ENCODE peak calls at places on chromosomes 6 and 20, in seven cellular contexts. L, V, C, Z, R, K and A are unnamed samples.

GRCh38 chr6:104896914-104897313 is 37.2 kb upstream of the HACE1 start:
- DNase-seq in Z (no peak), V (no peak), L (no peak), R (no peak), C (no peak), K (no peak), A (no peak)

GRCh38 chr6:33160728-33161323 is 31.4 kb downstream of the COL11A2 start:
- DNase-seq in K (peak), C (no peak), V (no peak), L (peak), Z (no peak), R (no peak), A (no peak)

GRCh38 chr20:11403711-11404110 is 514.0 kb upstream of the BTBD3 start:
- DNase-seq in K (no peak), Z (no peak), R (no peak), V (no peak), C (no peak), L (no peak), A (no peak)

GRCh38 chr20:18596270-18596669 is 8.4 kb downstream of the DTD1 start:
- DNase-seq in K (no peak), Z (no peak), C (no peak), R (no peak), L (no peak), V (no peak), A (no peak)

GRCh38 chr6:4822476-4822875 is 46.3 kb downstream of the CDYL start:
- DNase-seq in Z (no peak), L (no peak), C (no peak), V (no peak), R (no peak), K (no peak), A (no peak)

GRCh38 chr20:49942303-49942702 is 6.1 kb downstream of the RNF114 start:
- DNase-seq in V (no peak), L (no peak), K (no peak), Z (no peak), C (no peak), R (no peak), A (no peak)

GRCh38 chr6:47134476-47135189 is 92.5 kb upstream of the ADGRF1 start:
- DNase-seq in Z (peak), K (no peak), V (no peak), C (no peak), L (peak), R (peak), A (peak)

GRCh38 chr6:156461647-156462046 is 315.5 kb upstream of the ARID1B start:
- DNase-seq in C (no peak), R (no peak), L (no peak), K (no peak), V (no peak), Z (no peak), A (no peak)

GRCh38 chr6:125789576-125790402 is 971 bp upstream of the NCOA7 start:
- DNase-seq in K (peak), C (no peak), V (no peak), L (no peak), R (peak), Z (peak), A (peak)

GRCh38 chr6:133724726-133725125 is 164.2 kb upstream of the TCF21 start:
- DNase-seq in Z (no peak), C (no peak), R (no peak), V (no peak), K (no peak), L (no peak), A (no peak)

DNA sequence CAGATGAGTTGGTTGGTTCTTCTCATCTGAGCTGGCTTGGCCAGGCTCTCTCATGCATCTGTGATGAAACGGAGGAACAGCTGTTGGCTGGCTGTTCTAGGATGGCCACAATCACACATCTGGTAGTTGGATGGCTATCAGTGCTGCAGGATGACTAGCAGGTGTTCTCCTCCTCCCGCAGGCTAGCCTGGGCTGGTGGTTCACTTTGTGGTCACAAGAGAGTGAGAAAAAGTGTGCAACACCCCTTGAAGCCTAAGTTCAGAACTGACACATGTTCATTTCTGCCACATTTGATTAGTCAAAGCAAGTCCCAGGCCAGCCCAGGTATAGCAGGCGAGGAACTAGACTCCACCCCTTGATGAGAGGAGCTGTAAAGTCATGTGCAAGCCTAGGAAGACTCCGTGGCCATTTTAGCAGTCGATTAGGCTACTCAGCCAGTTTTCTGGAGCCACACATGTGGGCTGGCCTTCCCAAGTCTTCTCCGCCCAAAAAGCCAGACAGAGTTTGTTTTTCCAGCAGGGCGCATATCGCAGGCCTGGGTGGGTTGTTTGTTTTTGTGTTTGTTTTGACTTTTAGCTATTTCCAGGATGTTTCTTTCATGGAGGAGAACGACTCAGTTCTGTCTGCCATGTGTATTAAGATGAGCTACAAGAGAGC is 120.8 kb downstream of the ISM1 start:
- DNase-seq in K (no peak), Z (no peak), V (no peak), L (no peak), R (no peak), C (no peak), A (no peak)
- TF ChIP-seq SP1 in K (no peak), Z (no peak), V (no peak), L (no peak), R (no peak), C (no peak), A (no peak)

DNA sequence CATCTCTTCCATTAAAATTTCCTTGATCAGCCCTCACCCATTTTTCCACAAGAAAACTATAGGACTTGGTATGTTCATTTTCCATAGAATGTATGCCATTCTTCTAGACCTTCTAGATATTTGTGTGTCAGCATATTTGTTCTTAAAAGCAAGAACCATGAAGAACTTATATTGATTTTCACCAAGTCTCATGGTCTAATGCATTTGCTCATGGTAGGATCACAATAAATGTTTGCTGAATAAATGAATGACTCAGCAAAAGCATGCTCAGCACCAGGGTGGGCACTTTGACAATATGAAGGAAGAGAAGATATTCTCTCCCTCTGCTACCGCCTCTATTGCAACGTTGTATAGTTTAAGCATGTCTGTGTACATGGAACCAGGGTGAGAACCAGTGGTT is 805.5 kb upstream of the SLC35B3 start:
- DNase-seq in K (no peak), Z (no peak), C (no peak), L (no peak), R (no peak), V (no peak), A (no peak)
- TF ChIP-seq SP1 in K (no peak), Z (no peak), C (no peak), L (no peak), R (no peak), V (no peak), A (no peak)

GRCh38 chr20:63964412-63964811 is 5.3 kb downstream of the ZNF512B start:
- DNase-seq in K (no peak), Z (no peak), C (no peak), R (no peak), V (no peak), L (no peak), A (no peak)
- TF ChIP-seq SP1 in K (no peak), Z (no peak), C (no peak), R (no peak), V (no peak), L (no peak), A (no peak)

GRCh38 chr6:100349366-100349765 is 115.4 kb downstream of the SIM1 start:
- DNase-seq in Z (no peak), C (no peak), K (no peak), L (no peak), R (no peak), V (no peak), A (no peak)

GRCh38 chr6:100346828-100347227 is 117.9 kb downstream of the SIM1 start:
- DNase-seq in R (no peak), C (no peak), Z (no peak), L (no peak), V (no peak), K (no peak), A (no peak)

GRCh38 chr6:100350139-100350538 is 114.6 kb downstream of the SIM1 start:
- DNase-seq in R (no peak), V (no peak), Z (no peak), K (no peak), L (no peak), C (no peak), A (no peak)

GRCh38 chr6:100346203-100346602 is 118.5 kb downstream of the SIM1 start:
- DNase-seq in V (no peak), Z (no peak), L (no peak), R (no peak), K (no peak), C (no peak), A (no peak)

DNA sequence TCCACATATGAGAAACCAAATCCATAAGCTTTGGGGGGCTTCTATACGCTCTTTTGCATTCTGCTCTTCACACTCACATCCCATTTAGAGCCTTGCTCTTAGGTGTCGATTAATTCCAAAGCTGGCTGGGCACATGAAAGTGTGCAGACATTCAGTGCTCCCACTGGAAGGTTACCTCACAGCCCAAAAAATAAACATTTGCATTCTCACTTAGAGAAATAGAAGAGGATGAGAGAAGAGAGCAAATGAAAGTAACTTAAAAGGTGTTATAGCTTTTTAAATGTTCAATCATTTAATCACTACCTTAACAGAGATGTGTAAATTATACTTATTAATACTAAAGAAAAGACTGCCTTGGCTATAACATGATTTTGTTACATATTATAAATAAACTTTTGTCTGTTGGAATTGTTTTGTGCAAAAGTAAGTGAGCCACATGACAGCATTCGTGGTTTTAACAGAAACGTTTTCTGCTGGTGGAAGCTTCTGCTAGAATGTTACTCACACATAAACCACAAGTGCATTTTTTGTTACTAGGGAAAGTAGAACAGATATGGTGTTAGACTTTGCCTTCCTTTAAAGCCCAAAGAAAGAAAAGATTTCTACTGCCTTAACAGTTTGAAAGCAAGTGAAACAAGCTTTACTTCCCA is 116.7 kb downstream of the SIM1 start:
- DNase-seq in R (no peak), Z (no peak), L (no peak), C (no peak), V (no peak), K (no peak), A (no peak)
- TF ChIP-seq SP1 in R (no peak), Z (no peak), L (no peak), C (no peak), V (no peak), K (no peak), A (no peak)

GRCh38 chr6:137647762-137648412 is 153.7 kb upstream of the OLIG3 start:
- DNase-seq in Z (no peak), L (no peak), C (no peak), K (no peak), R (no peak), V (no peak), A (no peak)
- TF ChIP-seq SP1 in Z (no peak), L (no peak), C (no peak), K (no peak), R (no peak), V (no peak), A (no peak)